ENCODE peak calls at places on chromosomes 13 and 19, in six cellular contexts. One of them, this sample, is unnamed.

GRCh38 chr13:72505376-72505775 is 222.1 kb downstream of the MZT1 start:
- DNase-seq in heart left ventricle: no peak
- DNase-seq in GM06990: no peak
- DNase-seq in PC-3: no peak
- DNase-seq in cardiac fibroblast: no peak
- DNase-seq in fibroblast of pulmonary artery: no peak
- DNase-seq in this sample: no peak

GRCh38 chr13:90362718-90363117 is 984.8 kb upstream of the MIR17HG start:
- DNase-seq in heart left ventricle: no peak
- DNase-seq in GM06990: no peak
- DNase-seq in PC-3: no peak
- DNase-seq in cardiac fibroblast: peak; percentile 59
- DNase-seq in fibroblast of pulmonary artery: peak; percentile 45
- DNase-seq in this sample: no peak

GRCh38 chr13:25200783-25201182 is 28.7 kb upstream of the AMER2 start:
- DNase-seq in heart left ventricle: no peak
- DNase-seq in GM06990: no peak
- DNase-seq in PC-3: no peak
- DNase-seq in cardiac fibroblast: no peak
- DNase-seq in fibroblast of pulmonary artery: peak; percentile 2
- DNase-seq in this sample: no peak

GRCh38 chr13:41500501-41500900 is 43.2 kb downstream of the RGCC start:
- DNase-seq in heart left ventricle: no peak
- DNase-seq in GM06990: peak; percentile 42
- DNase-seq in PC-3: peak; percentile 39
- DNase-seq in cardiac fibroblast: peak; percentile 16
- DNase-seq in fibroblast of pulmonary artery: no peak
- DNase-seq in this sample: no peak

GRCh38 chr19:29927944-29928669 is 13.9 kb upstream of the URI1 start:
- DNase-seq in heart left ventricle: no peak
- DNase-seq in GM06990: peak; percentile 41
- DNase-seq in PC-3: no peak
- DNase-seq in cardiac fibroblast: no peak
- DNase-seq in fibroblast of pulmonary artery: no peak
- DNase-seq in this sample: no peak

GRCh38 chr19:40283414-40284250 is 1.5 kb downstream of the AKT2 start:
- DNase-seq in heart left ventricle: no peak
- DNase-seq in GM06990: no peak
- DNase-seq in PC-3: no peak
- DNase-seq in cardiac fibroblast: no peak
- DNase-seq in fibroblast of pulmonary artery: peak; percentile 18
- DNase-seq in this sample: no peak

GRCh38 chr19:41876847-41877489 is at the start of gene CD79A:
- DNase-seq in heart left ventricle: no peak
- DNase-seq in GM06990: peak; percentile 87
- DNase-seq in PC-3: no peak
- DNase-seq in cardiac fibroblast: no peak
- DNase-seq in fibroblast of pulmonary artery: no peak
- DNase-seq in this sample: no peak

GRCh38 chr19:55279773-55280643 is at the start of gene HSPBP1:
- DNase-seq in heart left ventricle: peak; percentile 93
- DNase-seq in GM06990: peak; percentile 98
- DNase-seq in PC-3: peak; percentile 98
- DNase-seq in cardiac fibroblast: peak; percentile 95
- DNase-seq in fibroblast of pulmonary artery: peak; percentile 95
- DNase-seq in this sample: peak; percentile 53

GRCh38 chr13:60788156-60788829 is 391.3 kb downstream of the TDRD3 start:
- DNase-seq in heart left ventricle: no peak
- DNase-seq in GM06990: no peak
- DNase-seq in PC-3: peak; percentile 65
- DNase-seq in cardiac fibroblast: peak; percentile 61
- DNase-seq in fibroblast of pulmonary artery: peak; percentile 23
- DNase-seq in this sample: no peak

GRCh38 chr13:79628463-79628862 is 147.5 kb downstream of the NDFIP2 start:
- DNase-seq in heart left ventricle: no peak
- DNase-seq in GM06990: no peak
- DNase-seq in PC-3: no peak
- DNase-seq in cardiac fibroblast: no peak
- DNase-seq in fibroblast of pulmonary artery: no peak
- DNase-seq in this sample: no peak

GRCh38 chr19:2613507-2614295 is 88.8 kb downstream of the GNG7 start:
- DNase-seq in heart left ventricle: no peak
- DNase-seq in GM06990: peak; percentile 65
- DNase-seq in PC-3: peak; percentile 53
- DNase-seq in cardiac fibroblast: peak; percentile 60
- DNase-seq in fibroblast of pulmonary artery: peak; percentile 51
- DNase-seq in this sample: no peak

GRCh38 chr13:30116379-30116778 is 191.0 kb downstream of the KATNAL1 start:
- DNase-seq in heart left ventricle: no peak
- DNase-seq in GM06990: no peak
- DNase-seq in PC-3: no peak
- DNase-seq in cardiac fibroblast: no peak
- DNase-seq in fibroblast of pulmonary artery: no peak
- DNase-seq in this sample: no peak

GRCh38 chr13:32622827-32623226 is 36.6 kb downstream of the PDS5B start:
- DNase-seq in heart left ventricle: no peak
- DNase-seq in GM06990: no peak
- DNase-seq in PC-3: no peak
- DNase-seq in cardiac fibroblast: no peak
- DNase-seq in fibroblast of pulmonary artery: no peak
- DNase-seq in this sample: no peak

GRCh38 chr13:45851171-45851889 is at the start of gene SIAH3:
- DNase-seq in heart left ventricle: no peak
- DNase-seq in GM06990: no peak
- DNase-seq in PC-3: no peak
- DNase-seq in cardiac fibroblast: peak; percentile 20
- DNase-seq in fibroblast of pulmonary artery: peak; percentile 18
- DNase-seq in this sample: no peak

DNA sequence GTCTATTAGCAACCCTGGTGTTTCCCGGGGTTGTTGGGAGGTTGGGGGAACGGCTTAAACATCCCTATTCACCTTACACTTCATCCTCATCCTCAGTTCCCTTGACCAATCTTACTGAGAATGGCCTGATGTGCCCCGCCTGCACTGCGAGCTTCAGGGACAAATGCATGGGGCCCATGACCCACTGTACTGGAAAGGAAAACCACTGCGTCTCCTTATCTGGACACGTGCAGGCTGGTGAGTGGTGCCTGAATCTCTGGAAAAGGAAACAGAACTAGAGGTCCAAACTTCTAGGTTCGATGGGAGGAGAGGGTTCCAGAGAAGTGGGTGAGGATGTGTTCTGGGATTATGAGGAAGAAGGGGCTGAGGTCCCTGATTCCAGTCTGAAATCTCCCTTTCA is 5.9 kb downstream of the PINLYP start:
- DNase-seq in heart left ventricle: no peak
- DNase-seq in GM06990: no peak
- DNase-seq in PC-3: no peak
- DNase-seq in cardiac fibroblast: no peak
- DNase-seq in fibroblast of pulmonary artery: no peak
- DNase-seq in this sample: no peak
- H3K4me3 ChIP-seq in heart left ventricle: peak overlapping the region; percentile 48
- H3K4me3 ChIP-seq in GM06990: no peak overlapping the region
- H3K4me3 ChIP-seq in PC-3: no peak overlapping the region
- H3K4me3 ChIP-seq in cardiac fibroblast: no peak overlapping the region
- H3K4me3 ChIP-seq in fibroblast of pulmonary artery: no peak overlapping the region
- H3K4me3 ChIP-seq in this sample: no peak overlapping the region

DNA sequence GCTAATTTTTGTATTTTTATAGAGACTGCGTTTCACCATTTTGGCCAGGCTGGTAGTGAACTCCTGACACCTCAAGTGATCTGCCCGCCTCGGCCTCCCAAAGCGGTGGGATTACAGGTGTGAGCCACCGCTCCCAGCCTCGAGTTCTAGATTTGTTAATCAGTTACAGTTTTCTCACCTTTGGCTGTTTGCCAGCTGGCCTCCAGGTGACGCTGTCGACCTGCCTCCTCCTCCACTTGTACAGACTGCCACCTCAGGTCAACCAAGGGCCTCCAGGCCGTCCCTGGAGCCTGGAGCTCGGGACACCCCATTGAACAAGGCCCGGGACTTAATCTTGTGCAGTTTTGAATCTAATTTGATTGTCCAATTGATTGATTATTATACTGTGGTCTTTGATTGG is 45.5 kb downstream of the IER2 start:
- DNase-seq in heart left ventricle: no peak
- DNase-seq in GM06990: peak; percentile 63
- DNase-seq in PC-3: no peak
- DNase-seq in cardiac fibroblast: no peak
- DNase-seq in fibroblast of pulmonary artery: no peak
- DNase-seq in this sample: no peak
- TF ChIP-seq CTCF in heart left ventricle: no peak
- TF ChIP-seq CTCF in GM06990: peak; percentile 87
- TF ChIP-seq CTCF in PC-3: no peak
- TF ChIP-seq CTCF in cardiac fibroblast: no peak
- TF ChIP-seq CTCF in fibroblast of pulmonary artery: no peak
- TF ChIP-seq CTCF in this sample: no peak

DNA sequence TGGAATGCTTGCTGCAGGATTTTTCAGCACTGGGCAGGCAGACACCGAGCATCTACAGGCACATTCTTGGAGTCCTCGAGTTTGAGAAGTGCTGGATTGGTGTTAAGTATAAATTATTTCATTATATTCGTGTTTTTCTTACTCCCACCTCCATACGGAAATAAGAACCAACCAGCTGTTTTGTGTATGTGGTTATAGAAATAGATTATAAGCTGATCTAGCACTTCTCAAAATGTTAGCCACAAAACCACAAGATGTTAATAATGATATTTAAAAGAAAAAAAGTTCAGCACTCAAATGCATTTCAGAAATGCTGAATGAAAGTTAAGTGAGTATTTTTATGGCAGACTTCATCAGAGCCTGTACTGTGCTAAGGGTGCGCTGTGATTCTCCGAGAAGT is 24.0 kb upstream of the TEX29 start:
- DNase-seq in heart left ventricle: no peak
- DNase-seq in GM06990: no peak
- DNase-seq in PC-3: no peak
- DNase-seq in cardiac fibroblast: no peak
- DNase-seq in fibroblast of pulmonary artery: no peak
- DNase-seq in this sample: no peak
- H3K4me3 ChIP-seq in heart left ventricle: no peak overlapping the region
- H3K4me3 ChIP-seq in GM06990: no peak overlapping the region
- H3K4me3 ChIP-seq in PC-3: no peak overlapping the region
- H3K4me3 ChIP-seq in cardiac fibroblast: no peak overlapping the region
- H3K4me3 ChIP-seq in fibroblast of pulmonary artery: no peak overlapping the region
- H3K4me3 ChIP-seq in this sample: no peak overlapping the region

DNA sequence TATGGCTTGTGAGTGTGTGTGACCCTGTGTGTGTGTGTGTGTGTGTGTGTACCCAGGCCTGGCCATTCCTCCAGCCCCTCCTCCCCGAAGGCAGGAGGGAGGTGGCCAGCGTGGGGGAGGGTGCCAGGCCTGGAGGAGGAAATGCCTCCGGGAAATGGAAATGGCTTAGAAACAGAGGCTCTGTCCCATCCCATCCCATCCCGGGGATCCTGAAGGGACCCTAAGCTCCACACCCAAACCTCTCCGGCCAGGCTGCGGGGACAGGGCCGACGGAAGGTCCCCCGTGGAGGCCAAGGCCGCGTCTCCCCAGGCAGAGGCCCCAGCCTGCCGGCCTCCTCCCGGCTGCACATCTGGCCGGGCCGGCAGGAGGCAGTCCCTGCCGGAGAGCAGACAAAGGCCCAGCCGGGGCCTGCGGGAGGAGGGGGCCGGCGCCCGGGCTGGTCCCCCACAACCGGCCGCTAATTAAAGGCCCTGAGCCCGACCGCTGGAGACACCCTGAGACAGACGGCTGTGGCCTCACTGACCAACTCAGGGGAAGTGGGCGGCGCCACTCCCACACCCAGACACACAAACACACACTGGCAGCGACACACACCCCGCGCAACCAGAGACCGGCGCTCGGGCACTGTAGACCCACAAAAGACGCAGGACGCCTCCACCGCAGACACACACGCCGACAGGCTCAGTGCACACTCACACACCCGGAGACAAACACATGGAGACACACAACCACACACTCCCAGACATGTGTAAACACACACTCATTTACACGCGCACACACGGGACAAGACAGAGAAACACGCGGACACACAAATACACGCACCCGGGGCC is 1.1 kb downstream of the ADAMTS10 start:
- DNase-seq in heart left ventricle: peak; percentile 76
- DNase-seq in GM06990: no peak
- DNase-seq in PC-3: no peak
- DNase-seq in cardiac fibroblast: peak; percentile 71
- DNase-seq in fibroblast of pulmonary artery: peak; percentile 71
- DNase-seq in this sample: no peak
- TF ChIP-seq CTCF in heart left ventricle: peak; percentile 24
- TF ChIP-seq CTCF in GM06990: no peak
- TF ChIP-seq CTCF in PC-3: no peak
- TF ChIP-seq CTCF in cardiac fibroblast: no peak
- TF ChIP-seq CTCF in fibroblast of pulmonary artery: peak; percentile 18
- TF ChIP-seq CTCF in this sample: no peak

GRCh38 chr19:18401580-18402112 is 4.2 kb upstream of the LRRC25 start:
- DNase-seq in heart left ventricle: no peak
- DNase-seq in GM06990: peak; percentile 66
- DNase-seq in PC-3: peak; percentile 62
- DNase-seq in cardiac fibroblast: peak; percentile 76
- DNase-seq in fibroblast of pulmonary artery: peak; percentile 71
- DNase-seq in this sample: no peak
- H3K4me3 ChIP-seq in heart left ventricle: no peak overlapping the region
- H3K4me3 ChIP-seq in GM06990: no peak overlapping the region
- H3K4me3 ChIP-seq in PC-3: no peak overlapping the region
- H3K4me3 ChIP-seq in cardiac fibroblast: no peak overlapping the region
- H3K4me3 ChIP-seq in fibroblast of pulmonary artery: no peak overlapping the region
- H3K4me3 ChIP-seq in this sample: no peak overlapping the region

DNA sequence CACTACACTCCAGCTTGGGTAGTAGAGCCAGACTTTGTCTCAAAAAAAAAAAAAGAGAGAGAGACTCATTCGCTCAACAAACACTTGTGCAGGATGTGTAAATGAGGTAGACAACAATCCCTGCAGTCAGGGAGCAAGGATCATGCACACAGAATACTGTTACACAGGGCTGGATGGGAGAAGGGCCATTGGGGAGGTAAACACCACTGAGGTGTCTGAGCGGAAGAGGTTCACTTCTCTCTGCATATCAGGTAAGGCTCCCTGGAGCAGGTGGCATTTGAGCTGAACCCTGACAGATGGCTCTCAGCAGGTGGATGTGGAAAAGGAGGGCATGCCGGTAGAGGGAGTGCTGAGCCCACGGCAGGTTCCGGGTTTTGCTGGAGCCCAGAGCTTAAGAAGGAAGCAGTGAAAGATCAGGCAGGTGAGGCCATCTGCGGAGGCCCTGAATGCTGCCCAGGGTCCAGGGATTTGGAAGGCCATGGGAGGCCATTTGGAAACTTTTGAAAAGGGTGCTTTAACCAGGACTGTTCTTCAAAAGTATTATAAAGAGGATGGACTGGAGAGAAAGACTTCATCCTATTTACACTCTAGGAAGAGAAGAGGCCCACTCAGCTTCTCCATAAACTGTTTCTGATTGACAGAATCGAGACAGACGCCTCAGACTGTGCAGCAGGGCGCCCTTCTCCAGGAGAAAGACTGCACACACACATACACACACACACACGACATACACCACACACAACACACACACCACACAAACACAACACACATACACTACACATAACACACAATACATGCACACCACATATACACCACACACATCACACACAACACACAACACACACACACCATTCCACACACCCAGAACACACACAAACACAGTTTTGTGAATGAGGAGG is 199.4 kb downstream of the USP12 start:
- DNase-seq in heart left ventricle: no peak
- DNase-seq in GM06990: peak; percentile 27
- DNase-seq in PC-3: peak; percentile 64
- DNase-seq in cardiac fibroblast: peak; percentile 8
- DNase-seq in fibroblast of pulmonary artery: peak; percentile 25
- DNase-seq in this sample: no peak
- TF ChIP-seq CTCF in heart left ventricle: peak; percentile 15
- TF ChIP-seq CTCF in GM06990: peak; percentile 75
- TF ChIP-seq CTCF in PC-3: peak; percentile 75
- TF ChIP-seq CTCF in cardiac fibroblast: peak; percentile 11
- TF ChIP-seq CTCF in fibroblast of pulmonary artery: peak; percentile 48
- TF ChIP-seq CTCF in this sample: no peak

This sample was measured in AG09309.